ENCODE peak calls at places on chromosomes 4 and X, in nine cellular contexts. P is mesendoderm; S is left ventricle myocardium inferior; V is A673; B is K562; E is uterus; T is CD4-positive, CD25-positive, alpha-beta regulatory T cell; A is small intestine; R is spleen. L is an unnamed sample.

GRCh38 chr4:98739718-98740117 is 81.3 kb upstream of the TSPAN5 start:
- DNase-seq in P (no peak), S (no peak), V (no peak), B (no peak), E (no peak), T (no peak), A (no peak), R (no peak), L (no peak)

GRCh38 chr4:13733817-13734216 is 106.3 kb upstream of the BOD1L1 start:
- DNase-seq in P (peak), S (no peak), V (peak), B (no peak), E (no peak), T (no peak), A (no peak), R (no peak), L (no peak)

GRCh38 chrX:6225307-6226052 is 3.2 kb downstream of the NLGN4X start:
- DNase-seq in P (peak), S (no peak), V (peak), B (no peak), E (no peak), T (no peak), A (no peak), R (no peak), L (no peak)

GRCh38 chr4:138090145-138090917 is 151.8 kb downstream of the SLC7A11 start:
- DNase-seq in P (peak), S (peak), V (peak), B (peak), E (peak), T (peak), A (peak), R (no peak), L (peak)

GRCh38 chrX:110412971-110413726 is 54.5 kb downstream of the RTL9 start:
- DNase-seq in P (peak), S (peak), V (peak), B (peak), E (peak), T (peak), A (peak), R (peak), L (peak)

GRCh38 chr4:159455675-159456235 is 352.9 kb downstream of the RAPGEF2 start:
- DNase-seq in P (peak), S (no peak), V (peak), B (peak), E (no peak), T (no peak), A (peak), R (no peak), L (peak)

GRCh38 chrX:27918799-27919198 is 62.5 kb downstream of the DCAF8L1 start:
- DNase-seq in P (peak), S (no peak), V (peak), B (no peak), E (no peak), T (no peak), A (peak), R (no peak), L (peak)

GRCh38 chrX:8731579-8732395 is at the start of gene ANOS1:
- DNase-seq in P (peak), S (peak), V (peak), B (no peak), E (no peak), T (no peak), A (no peak), R (peak), L (peak)

GRCh38 chrX:8629871-8630270 is 102.1 kb downstream of the ANOS1 start:
- DNase-seq in P (no peak), S (no peak), V (no peak), B (no peak), E (no peak), T (no peak), A (no peak), R (no peak), L (no peak)

DNA sequence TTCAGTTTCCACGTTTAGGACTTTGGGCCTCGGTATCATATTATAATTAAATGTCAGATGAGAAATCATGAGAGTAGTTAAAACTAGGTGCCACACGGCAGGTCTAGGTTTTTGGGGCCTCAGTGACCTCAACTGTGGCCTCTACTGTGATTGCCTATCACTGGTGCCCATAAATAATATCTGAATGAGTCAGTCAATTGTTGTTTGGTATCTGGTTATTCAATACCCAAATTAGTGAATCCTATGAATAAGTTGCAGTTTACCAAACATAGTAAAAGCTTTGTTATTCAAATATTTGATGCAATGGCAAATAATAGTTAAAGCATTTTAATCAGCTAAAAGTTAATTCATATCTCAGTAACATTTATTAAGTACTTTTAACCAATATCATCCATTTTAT is 188.8 kb downstream of the PPP3CA start:
- DNase-seq in P (no peak), S (no peak), V (no peak), B (no peak), E (no peak), T (no peak), A (no peak), R (no peak), L (no peak)
- H3K27ac ChIP-seq in P (no peak), S (no peak), V (peak), B (no peak), E (no peak), T (no peak), A (no peak), R (no peak), L (no peak)

DNA sequence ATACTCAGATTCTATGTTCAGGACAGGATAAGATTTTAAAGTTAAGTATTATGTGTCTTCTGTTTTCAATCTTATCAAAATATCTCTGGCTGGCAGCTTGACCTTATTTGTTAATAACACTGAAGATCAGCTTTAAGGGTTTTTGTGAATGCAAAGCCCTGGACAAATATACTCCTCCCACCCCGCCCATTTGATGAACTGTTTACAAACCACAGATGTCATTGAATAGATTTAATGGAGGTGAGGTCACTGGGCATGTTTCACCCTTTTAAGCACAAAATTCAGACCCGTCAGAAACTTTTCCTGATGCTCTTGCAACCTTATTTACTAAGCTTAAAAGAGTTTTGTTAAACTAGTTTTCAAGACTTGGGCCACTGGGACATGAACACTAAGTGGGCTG is 10.1 kb upstream of the CXCL8 start:
- DNase-seq in P (no peak), S (no peak), V (no peak), B (no peak), E (no peak), T (no peak), A (no peak), R (no peak), L (no peak)
- H3K27ac ChIP-seq in P (no peak), S (no peak), V (no peak), B (no peak), E (no peak), T (no peak), A (no peak), R (peak), L (no peak)

GRCh38 chrX:17456526-17456925 is 81.5 kb downstream of the NHS start:
- DNase-seq in P (no peak), S (no peak), V (no peak), B (no peak), E (no peak), T (no peak), A (no peak), R (no peak), L (no peak)

GRCh38 chrX:17459596-17459995 is 84.6 kb downstream of the NHS start:
- DNase-seq in P (no peak), S (no peak), V (no peak), B (no peak), E (no peak), T (no peak), A (no peak), R (no peak), L (no peak)

GRCh38 chrX:17453791-17454190 is 78.8 kb downstream of the NHS start:
- DNase-seq in P (no peak), S (no peak), V (peak), B (no peak), E (no peak), T (no peak), A (no peak), R (no peak), L (no peak)

GRCh38 chrX:17464196-17464595 is 89.2 kb downstream of the NHS start:
- DNase-seq in P (peak), S (no peak), V (no peak), B (no peak), E (no peak), T (no peak), A (no peak), R (no peak), L (no peak)

DNA sequence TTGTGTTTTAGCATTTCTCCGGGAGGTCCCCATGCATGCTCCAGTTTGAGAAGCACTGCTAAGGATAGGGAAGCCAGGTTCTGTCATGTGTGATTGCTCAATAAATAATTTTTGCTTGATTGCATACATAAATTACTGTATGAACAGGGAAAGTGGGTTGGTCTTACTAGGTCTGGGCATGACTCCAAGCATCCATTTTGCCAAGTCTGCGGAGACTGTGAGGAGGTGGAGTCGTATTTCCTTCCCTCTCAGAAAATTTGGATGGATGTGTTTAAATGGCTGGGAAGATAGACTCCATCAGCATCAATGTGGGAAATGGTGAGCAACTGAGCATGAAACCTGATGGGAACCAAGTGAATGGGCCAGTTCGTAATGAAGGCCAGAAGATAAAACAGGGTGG is 84.0 kb downstream of the NHS start:
- DNase-seq in P (no peak), S (peak), V (peak), B (no peak), E (peak), T (no peak), A (no peak), R (no peak), L (no peak)
- H3K27ac ChIP-seq in P (no peak), S (no peak), V (no peak), B (no peak), E (no peak), T (no peak), A (no peak), R (no peak), L (no peak)

DNA sequence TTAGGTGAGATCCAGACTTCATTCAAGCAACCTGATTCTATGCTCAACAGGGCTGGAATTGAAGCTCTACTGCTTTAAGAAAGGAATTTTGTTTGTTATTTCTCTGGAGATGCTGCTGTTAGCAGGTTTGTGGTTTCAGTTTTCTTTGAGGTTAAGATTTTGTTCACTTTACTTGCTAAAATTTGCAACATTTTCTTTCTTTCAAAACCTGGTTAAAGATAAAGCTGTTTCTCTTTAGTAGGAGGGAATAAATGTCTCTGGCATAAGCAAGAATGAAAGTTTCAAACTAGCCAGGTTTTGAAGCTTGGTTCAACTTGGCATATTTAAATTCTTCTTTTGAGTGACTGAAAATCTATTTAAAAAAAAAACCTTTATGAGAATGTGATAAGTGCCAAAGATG is 660.6 kb upstream of the NR3C2 start:
- DNase-seq in P (no peak), S (no peak), V (no peak), B (no peak), E (no peak), T (no peak), A (no peak), R (no peak), L (no peak)
- H3K27ac ChIP-seq in P (no peak), S (no peak), V (no peak), B (no peak), E (no peak), T (no peak), A (no peak), R (no peak), L (no peak)

GRCh38 chr4:156889616-156890594 is 81.7 kb downstream of the PDGFC start:
- DNase-seq in P (no peak), S (peak), V (no peak), B (no peak), E (no peak), T (no peak), A (no peak), R (no peak), L (no peak)
- H3K27ac ChIP-seq in P (no peak), S (no peak), V (no peak), B (no peak), E (no peak), T (no peak), A (no peak), R (peak), L (no peak)

DNA sequence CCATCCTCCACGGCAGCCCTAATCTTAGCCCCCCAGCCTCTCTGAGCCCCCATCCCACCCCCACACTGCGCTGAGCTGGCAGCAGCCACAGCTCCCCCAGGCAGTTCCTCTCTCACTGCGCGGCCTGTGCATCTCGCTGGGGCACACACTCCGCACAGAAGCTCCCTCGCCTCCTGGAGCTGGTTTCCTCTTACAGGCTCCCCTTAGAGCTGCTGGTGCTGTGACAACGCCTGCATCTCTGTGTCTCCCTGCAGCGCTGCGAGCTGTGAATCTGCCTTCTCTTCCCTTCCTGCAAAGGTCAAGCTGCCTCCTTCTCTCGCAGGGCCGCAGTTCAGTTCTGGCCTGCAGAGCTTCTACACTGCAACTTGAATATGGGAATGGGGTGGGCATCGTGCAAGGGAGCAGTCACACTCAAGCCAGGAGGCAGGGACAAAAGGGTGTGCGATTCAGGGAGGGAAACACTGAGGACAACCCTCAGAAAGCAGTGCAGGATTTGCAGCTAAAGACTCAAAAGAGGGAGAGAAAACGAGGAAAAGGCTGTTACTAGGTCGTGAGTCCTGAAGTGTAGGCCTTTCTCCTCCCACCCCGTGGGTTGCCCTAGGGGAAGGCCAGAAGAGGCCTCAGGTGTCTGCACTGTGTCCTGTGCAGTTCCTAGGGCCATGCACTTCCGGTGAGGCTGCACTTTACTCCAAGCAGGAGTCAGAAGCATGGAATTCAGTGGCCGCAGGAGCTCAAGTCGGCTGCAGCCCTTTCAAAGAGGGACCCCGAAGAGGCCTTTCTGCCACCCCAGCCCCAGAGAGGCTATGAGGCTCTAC is 87.0 kb downstream of the BCOR start:
- DNase-seq in P (peak), S (no peak), V (peak), B (no peak), E (no peak), T (no peak), A (no peak), R (peak), L (no peak)
- H3K27ac ChIP-seq in P (no peak), S (no peak), V (no peak), B (no peak), E (peak), T (no peak), A (no peak), R (no peak), L (no peak)

GRCh38 chrX:55787063-55787462 is 69.5 kb downstream of the RRAGB start:
- DNase-seq in P (no peak), S (no peak), V (no peak), B (no peak), E (no peak), T (no peak), A (no peak), R (no peak), L (no peak)
- H3K27ac ChIP-seq in P (no peak), S (no peak), V (no peak), B (no peak), E (no peak), T (no peak), A (no peak), R (no peak), L (no peak)

L was measured in body of pancreas.